ENCODE peak calls at places on chromosomes 13 and 19, in seven cellular contexts. One of them, this sample, is unnamed.

GRCh38 chr19:51594774-51595109 is 23.7 kb downstream of the ZNF175 start:
- DNase-seq in occipital lobe: no peak
- DNase-seq in choroid plexus epithelial cell: no peak
- DNase-seq in fibroblast of the conjunctiva: no peak
- DNase-seq in GM03348: no peak
- DNase-seq in stimulated activated CD4-positive, alpha-beta T cell treated with anti-CD3 and anti-CD28 coated beads, Interleukin-2, amount 100 ng/mL, for 48 hours: no peak
- DNase-seq in iris pigment epithelial cell: no peak
- DNase-seq in this sample: no peak

GRCh38 chr13:93786846-93787245 is 560.2 kb downstream of the GPC6 start:
- DNase-seq in occipital lobe: no peak
- DNase-seq in choroid plexus epithelial cell: peak
- DNase-seq in fibroblast of the conjunctiva: no peak
- DNase-seq in GM03348: no peak
- DNase-seq in stimulated activated CD4-positive, alpha-beta T cell treated with anti-CD3 and anti-CD28 coated beads, Interleukin-2, amount 100 ng/mL, for 48 hours: no peak
- DNase-seq in iris pigment epithelial cell: peak
- DNase-seq in this sample: no peak

GRCh38 chr19:42658148-42658547 is 63.4 kb upstream of the CEACAM8 start:
- DNase-seq in occipital lobe: no peak
- DNase-seq in choroid plexus epithelial cell: peak
- DNase-seq in fibroblast of the conjunctiva: no peak
- DNase-seq in GM03348: no peak
- DNase-seq in stimulated activated CD4-positive, alpha-beta T cell treated with anti-CD3 and anti-CD28 coated beads, Interleukin-2, amount 100 ng/mL, for 48 hours: no peak
- DNase-seq in iris pigment epithelial cell: peak
- DNase-seq in this sample: no peak

GRCh38 chr19:33304760-33305647 is 2.7 kb upstream of the CEBPA start:
- DNase-seq in occipital lobe: no peak
- DNase-seq in choroid plexus epithelial cell: no peak
- DNase-seq in fibroblast of the conjunctiva: no peak
- DNase-seq in GM03348: no peak
- DNase-seq in stimulated activated CD4-positive, alpha-beta T cell treated with anti-CD3 and anti-CD28 coated beads, Interleukin-2, amount 100 ng/mL, for 48 hours: no peak
- DNase-seq in iris pigment epithelial cell: no peak
- DNase-seq in this sample: no peak

GRCh38 chr13:48493076-48493765 is 39.7 kb downstream of the RCBTB2 start:
- DNase-seq in occipital lobe: no peak
- DNase-seq in choroid plexus epithelial cell: no peak
- DNase-seq in fibroblast of the conjunctiva: no peak
- DNase-seq in GM03348: no peak
- DNase-seq in stimulated activated CD4-positive, alpha-beta T cell treated with anti-CD3 and anti-CD28 coated beads, Interleukin-2, amount 100 ng/mL, for 48 hours: no peak
- DNase-seq in iris pigment epithelial cell: no peak
- DNase-seq in this sample: no peak

GRCh38 chr19:38815059-38816001 is 2.6 kb upstream of the LGALS4 start:
- DNase-seq in occipital lobe: no peak
- DNase-seq in choroid plexus epithelial cell: no peak
- DNase-seq in fibroblast of the conjunctiva: no peak
- DNase-seq in GM03348: no peak
- DNase-seq in stimulated activated CD4-positive, alpha-beta T cell treated with anti-CD3 and anti-CD28 coated beads, Interleukin-2, amount 100 ng/mL, for 48 hours: no peak
- DNase-seq in iris pigment epithelial cell: no peak
- DNase-seq in this sample: no peak

GRCh38 chr19:8607386-8607785 is 3.1 kb downstream of the ADAMTS10 start:
- DNase-seq in occipital lobe: no peak
- DNase-seq in choroid plexus epithelial cell: peak
- DNase-seq in fibroblast of the conjunctiva: peak
- DNase-seq in GM03348: peak
- DNase-seq in stimulated activated CD4-positive, alpha-beta T cell treated with anti-CD3 and anti-CD28 coated beads, Interleukin-2, amount 100 ng/mL, for 48 hours: no peak
- DNase-seq in iris pigment epithelial cell: peak
- DNase-seq in this sample: no peak

GRCh38 chr13:74575729-74576125 is 441.5 kb upstream of the KLF12 start:
- DNase-seq in occipital lobe: peak
- DNase-seq in choroid plexus epithelial cell: peak
- DNase-seq in fibroblast of the conjunctiva: peak
- DNase-seq in GM03348: peak
- DNase-seq in stimulated activated CD4-positive, alpha-beta T cell treated with anti-CD3 and anti-CD28 coated beads, Interleukin-2, amount 100 ng/mL, for 48 hours: peak
- DNase-seq in iris pigment epithelial cell: peak
- DNase-seq in this sample: peak

GRCh38 chr13:41004875-41005693 is 14.0 kb downstream of the ELF1 start:
- DNase-seq in occipital lobe: no peak
- DNase-seq in choroid plexus epithelial cell: peak
- DNase-seq in fibroblast of the conjunctiva: no peak
- DNase-seq in GM03348: no peak
- DNase-seq in stimulated activated CD4-positive, alpha-beta T cell treated with anti-CD3 and anti-CD28 coated beads, Interleukin-2, amount 100 ng/mL, for 48 hours: no peak
- DNase-seq in iris pigment epithelial cell: peak
- DNase-seq in this sample: no peak

GRCh38 chr13:72180253-72180952 is 313.4 kb upstream of the DACH1 start:
- DNase-seq in occipital lobe: no peak
- DNase-seq in choroid plexus epithelial cell: peak
- DNase-seq in fibroblast of the conjunctiva: no peak
- DNase-seq in GM03348: no peak
- DNase-seq in stimulated activated CD4-positive, alpha-beta T cell treated with anti-CD3 and anti-CD28 coated beads, Interleukin-2, amount 100 ng/mL, for 48 hours: no peak
- DNase-seq in iris pigment epithelial cell: peak
- DNase-seq in this sample: no peak

GRCh38 chr13:28204690-28205443 is 66.5 kb downstream of the PAN3 start:
- DNase-seq in occipital lobe: no peak
- DNase-seq in choroid plexus epithelial cell: no peak
- DNase-seq in fibroblast of the conjunctiva: no peak
- DNase-seq in GM03348: no peak
- DNase-seq in stimulated activated CD4-positive, alpha-beta T cell treated with anti-CD3 and anti-CD28 coated beads, Interleukin-2, amount 100 ng/mL, for 48 hours: peak
- DNase-seq in iris pigment epithelial cell: no peak
- DNase-seq in this sample: no peak

GRCh38 chr19:46955114-46955812 is 64.4 kb upstream of the NPAS1 start:
- DNase-seq in occipital lobe: no peak
- DNase-seq in choroid plexus epithelial cell: peak
- DNase-seq in fibroblast of the conjunctiva: no peak
- DNase-seq in GM03348: peak
- DNase-seq in stimulated activated CD4-positive, alpha-beta T cell treated with anti-CD3 and anti-CD28 coated beads, Interleukin-2, amount 100 ng/mL, for 48 hours: no peak
- DNase-seq in iris pigment epithelial cell: peak
- DNase-seq in this sample: no peak

GRCh38 chr13:46753917-46754316 is 43.0 kb downstream of the ESD start:
- DNase-seq in occipital lobe: no peak
- DNase-seq in choroid plexus epithelial cell: no peak
- DNase-seq in fibroblast of the conjunctiva: no peak
- DNase-seq in GM03348: no peak
- DNase-seq in stimulated activated CD4-positive, alpha-beta T cell treated with anti-CD3 and anti-CD28 coated beads, Interleukin-2, amount 100 ng/mL, for 48 hours: no peak
- DNase-seq in iris pigment epithelial cell: no peak
- DNase-seq in this sample: no peak

GRCh38 chr13:95784161-95784880 is 107.4 kb downstream of the DNAJC3 start:
- DNase-seq in occipital lobe: no peak
- DNase-seq in choroid plexus epithelial cell: peak
- DNase-seq in fibroblast of the conjunctiva: peak
- DNase-seq in GM03348: peak
- DNase-seq in stimulated activated CD4-positive, alpha-beta T cell treated with anti-CD3 and anti-CD28 coated beads, Interleukin-2, amount 100 ng/mL, for 48 hours: no peak
- DNase-seq in iris pigment epithelial cell: peak
- DNase-seq in this sample: no peak

GRCh38 chr13:98880673-98881072 is 97.2 kb downstream of the DOCK9 start:
- DNase-seq in occipital lobe: no peak
- DNase-seq in choroid plexus epithelial cell: no peak
- DNase-seq in fibroblast of the conjunctiva: no peak
- DNase-seq in GM03348: no peak
- DNase-seq in stimulated activated CD4-positive, alpha-beta T cell treated with anti-CD3 and anti-CD28 coated beads, Interleukin-2, amount 100 ng/mL, for 48 hours: no peak
- DNase-seq in iris pigment epithelial cell: no peak
- DNase-seq in this sample: no peak

GRCh38 chr13:47168086-47168485 is 271.2 kb upstream of the HTR2A start:
- DNase-seq in occipital lobe: no peak
- DNase-seq in choroid plexus epithelial cell: peak
- DNase-seq in fibroblast of the conjunctiva: peak
- DNase-seq in GM03348: no peak
- DNase-seq in stimulated activated CD4-positive, alpha-beta T cell treated with anti-CD3 and anti-CD28 coated beads, Interleukin-2, amount 100 ng/mL, for 48 hours: no peak
- DNase-seq in iris pigment epithelial cell: peak
- DNase-seq in this sample: no peak

GRCh38 chr19:58091251-58091995 is 6.6 kb downstream of the ZSCAN18 start:
- DNase-seq in occipital lobe: no peak
- DNase-seq in choroid plexus epithelial cell: no peak
- DNase-seq in fibroblast of the conjunctiva: no peak
- DNase-seq in GM03348: no peak
- DNase-seq in stimulated activated CD4-positive, alpha-beta T cell treated with anti-CD3 and anti-CD28 coated beads, Interleukin-2, amount 100 ng/mL, for 48 hours: no peak
- DNase-seq in iris pigment epithelial cell: no peak
- DNase-seq in this sample: no peak

GRCh38 chr13:28576037-28576436 is 81.1 kb upstream of the FLT1 start:
- DNase-seq in occipital lobe: no peak
- DNase-seq in choroid plexus epithelial cell: no peak
- DNase-seq in fibroblast of the conjunctiva: no peak
- DNase-seq in GM03348: no peak
- DNase-seq in stimulated activated CD4-positive, alpha-beta T cell treated with anti-CD3 and anti-CD28 coated beads, Interleukin-2, amount 100 ng/mL, for 48 hours: no peak
- DNase-seq in iris pigment epithelial cell: no peak
- DNase-seq in this sample: no peak

GRCh38 chr19:18650468-18651001 is 13.7 kb downstream of the KLHL26 start:
- DNase-seq in occipital lobe: no peak
- DNase-seq in choroid plexus epithelial cell: peak
- DNase-seq in fibroblast of the conjunctiva: no peak
- DNase-seq in GM03348: peak
- DNase-seq in stimulated activated CD4-positive, alpha-beta T cell treated with anti-CD3 and anti-CD28 coated beads, Interleukin-2, amount 100 ng/mL, for 48 hours: no peak
- DNase-seq in iris pigment epithelial cell: peak
- DNase-seq in this sample: no peak

GRCh38 chr19:7852851-7853759 is 21.1 kb downstream of the PRR36 start:
- DNase-seq in occipital lobe: peak
- DNase-seq in choroid plexus epithelial cell: peak
- DNase-seq in fibroblast of the conjunctiva: no peak
- DNase-seq in GM03348: peak
- DNase-seq in stimulated activated CD4-positive, alpha-beta T cell treated with anti-CD3 and anti-CD28 coated beads, Interleukin-2, amount 100 ng/mL, for 48 hours: peak
- DNase-seq in iris pigment epithelial cell: peak
- DNase-seq in this sample: peak

GRCh38 chr13:33277946-33278345 is 7.6 kb downstream of the STARD13 start:
- DNase-seq in occipital lobe: no peak
- DNase-seq in choroid plexus epithelial cell: no peak
- DNase-seq in fibroblast of the conjunctiva: no peak
- DNase-seq in GM03348: no peak
- DNase-seq in stimulated activated CD4-positive, alpha-beta T cell treated with anti-CD3 and anti-CD28 coated beads, Interleukin-2, amount 100 ng/mL, for 48 hours: no peak
- DNase-seq in iris pigment epithelial cell: no peak
- DNase-seq in this sample: no peak

GRCh38 chr19:33132425-33132824 is 511 bp downstream of the WDR88 start:
- DNase-seq in occipital lobe: no peak
- DNase-seq in choroid plexus epithelial cell: no peak
- DNase-seq in fibroblast of the conjunctiva: no peak
- DNase-seq in GM03348: no peak
- DNase-seq in stimulated activated CD4-positive, alpha-beta T cell treated with anti-CD3 and anti-CD28 coated beads, Interleukin-2, amount 100 ng/mL, for 48 hours: no peak
- DNase-seq in iris pigment epithelial cell: no peak
- DNase-seq in this sample: no peak

GRCh38 chr19:1270168-1270853 is 1.2 kb downstream of the CIRBP start:
- DNase-seq in occipital lobe: no peak
- DNase-seq in choroid plexus epithelial cell: no peak
- DNase-seq in fibroblast of the conjunctiva: no peak
- DNase-seq in GM03348: no peak
- DNase-seq in stimulated activated CD4-positive, alpha-beta T cell treated with anti-CD3 and anti-CD28 coated beads, Interleukin-2, amount 100 ng/mL, for 48 hours: no peak
- DNase-seq in iris pigment epithelial cell: no peak
- DNase-seq in this sample: no peak